ENCODE peak calls at places on chromosomes 16 and 17, in four cellular contexts. One of them, this sample, is unnamed.
A peak's percentile ranks its signal among the peaks of the same experiment; 100 is the strongest.

GRCh38 chr16:78503501-78504110 is 404.2 kb downstream of the WWOX start:
- DNase-seq in GM12865: peak; percentile 49
- DNase-seq in putamen: peak; percentile 70
- DNase-seq in activated CD4-positive, CD25-positive, alpha-beta regulatory T cell treated with anti-CD3 and anti-CD28 coated beads, Interleukin-2, amount 50 U/mL, for 16 hours: peak; percentile 18
- DNase-seq in this sample: peak; percentile 36

GRCh38 chr17:1398028-1398427 is 2.0 kb downstream of the YWHAE start:
- DNase-seq in putamen: no peak
- DNase-seq in GM12865: no peak
- DNase-seq in activated CD4-positive, CD25-positive, alpha-beta regulatory T cell treated with anti-CD3 and anti-CD28 coated beads, Interleukin-2, amount 50 U/mL, for 16 hours: no peak
- DNase-seq in this sample: no peak

GRCh38 chr17:15503731-15504130 is 36.3 kb upstream of the CDRT4 start:
- DNase-seq in putamen: no peak
- DNase-seq in activated CD4-positive, CD25-positive, alpha-beta regulatory T cell treated with anti-CD3 and anti-CD28 coated beads, Interleukin-2, amount 50 U/mL, for 16 hours: no peak
- DNase-seq in GM12865: no peak
- DNase-seq in this sample: no peak

GRCh38 chr17:78674595-78675315 is 97.6 kb upstream of the DNAH17 start:
- DNase-seq in activated CD4-positive, CD25-positive, alpha-beta regulatory T cell treated with anti-CD3 and anti-CD28 coated beads, Interleukin-2, amount 50 U/mL, for 16 hours: no peak
- DNase-seq in GM12865: no peak
- DNase-seq in putamen: no peak
- DNase-seq in this sample: no peak

GRCh38 chr16:78750611-78751010 is 651.2 kb downstream of the WWOX start:
- DNase-seq in putamen: no peak
- DNase-seq in GM12865: no peak
- DNase-seq in activated CD4-positive, CD25-positive, alpha-beta regulatory T cell treated with anti-CD3 and anti-CD28 coated beads, Interleukin-2, amount 50 U/mL, for 16 hours: no peak
- DNase-seq in this sample: no peak

GRCh38 chr17:76557368-76558209 is 17.7 kb downstream of the PRCD start:
- DNase-seq in putamen: peak; percentile 88
- DNase-seq in GM12865: peak; percentile 98
- DNase-seq in activated CD4-positive, CD25-positive, alpha-beta regulatory T cell treated with anti-CD3 and anti-CD28 coated beads, Interleukin-2, amount 50 U/mL, for 16 hours: peak; percentile 87
- DNase-seq in this sample: peak; percentile 94

GRCh38 chr17:38325221-38325851 is 18.4 kb downstream of the GPR179 start:
- DNase-seq in putamen: peak; percentile 64
- DNase-seq in GM12865: no peak
- DNase-seq in activated CD4-positive, CD25-positive, alpha-beta regulatory T cell treated with anti-CD3 and anti-CD28 coated beads, Interleukin-2, amount 50 U/mL, for 16 hours: no peak
- DNase-seq in this sample: no peak

GRCh38 chr17:43882761-43883415 is 24.4 kb downstream of the MPP2 start:
- DNase-seq in putamen: no peak
- DNase-seq in GM12865: no peak
- DNase-seq in activated CD4-positive, CD25-positive, alpha-beta regulatory T cell treated with anti-CD3 and anti-CD28 coated beads, Interleukin-2, amount 50 U/mL, for 16 hours: no peak
- DNase-seq in this sample: no peak

GRCh38 chr17:320809-321385 is 31.7 kb downstream of the RPH3AL start:
- DNase-seq in activated CD4-positive, CD25-positive, alpha-beta regulatory T cell treated with anti-CD3 and anti-CD28 coated beads, Interleukin-2, amount 50 U/mL, for 16 hours: no peak
- DNase-seq in putamen: no peak
- DNase-seq in GM12865: no peak
- DNase-seq in this sample: no peak

GRCh38 chr16:28029387-28030002 is 34.0 kb downstream of the GSG1L start:
- DNase-seq in putamen: no peak
- DNase-seq in GM12865: no peak
- DNase-seq in activated CD4-positive, CD25-positive, alpha-beta regulatory T cell treated with anti-CD3 and anti-CD28 coated beads, Interleukin-2, amount 50 U/mL, for 16 hours: no peak
- DNase-seq in this sample: no peak

GRCh38 chr17:1375615-1376014 is 24.4 kb downstream of the YWHAE start:
- DNase-seq in GM12865: peak; percentile 28
- DNase-seq in putamen: no peak
- DNase-seq in activated CD4-positive, CD25-positive, alpha-beta regulatory T cell treated with anti-CD3 and anti-CD28 coated beads, Interleukin-2, amount 50 U/mL, for 16 hours: no peak
- DNase-seq in this sample: no peak

GRCh38 chr17:62704381-62704971 is 77.0 kb downstream of the MRC2 start:
- DNase-seq in putamen: peak; percentile 38
- DNase-seq in GM12865: no peak
- DNase-seq in activated CD4-positive, CD25-positive, alpha-beta regulatory T cell treated with anti-CD3 and anti-CD28 coated beads, Interleukin-2, amount 50 U/mL, for 16 hours: no peak
- DNase-seq in this sample: no peak

GRCh38 chr17:45702666-45703266 is 81.4 kb upstream of the CRHR1 start:
- DNase-seq in putamen: no peak
- DNase-seq in GM12865: no peak
- DNase-seq in activated CD4-positive, CD25-positive, alpha-beta regulatory T cell treated with anti-CD3 and anti-CD28 coated beads, Interleukin-2, amount 50 U/mL, for 16 hours: no peak
- DNase-seq in this sample: peak; percentile 6

GRCh38 chr17:8707591-8708453 is 36.8 kb downstream of the CCDC42 start:
- DNase-seq in activated CD4-positive, CD25-positive, alpha-beta regulatory T cell treated with anti-CD3 and anti-CD28 coated beads, Interleukin-2, amount 50 U/mL, for 16 hours: no peak
- DNase-seq in GM12865: no peak
- DNase-seq in putamen: no peak
- DNase-seq in this sample: no peak

GRCh38 chr17:1070411-1070810 is 73.5 kb downstream of the TIMM22 start:
- DNase-seq in activated CD4-positive, CD25-positive, alpha-beta regulatory T cell treated with anti-CD3 and anti-CD28 coated beads, Interleukin-2, amount 50 U/mL, for 16 hours: no peak
- DNase-seq in putamen: no peak
- DNase-seq in GM12865: no peak
- DNase-seq in this sample: no peak

GRCh38 chr17:688100-688989 is 26.3 kb downstream of the VPS53 start:
- DNase-seq in putamen: no peak
- DNase-seq in activated CD4-positive, CD25-positive, alpha-beta regulatory T cell treated with anti-CD3 and anti-CD28 coated beads, Interleukin-2, amount 50 U/mL, for 16 hours: no peak
- DNase-seq in GM12865: peak; percentile 26
- DNase-seq in this sample: no peak

GRCh38 chr17:8668181-8668740 is 37.7 kb upstream of the MYH10 start:
- DNase-seq in activated CD4-positive, CD25-positive, alpha-beta regulatory T cell treated with anti-CD3 and anti-CD28 coated beads, Interleukin-2, amount 50 U/mL, for 16 hours: no peak
- DNase-seq in GM12865: no peak
- DNase-seq in putamen: no peak
- DNase-seq in this sample: no peak

GRCh38 chr16:79964104-79964503 is 363.6 kb upstream of the MAF start:
- DNase-seq in GM12865: no peak
- DNase-seq in activated CD4-positive, CD25-positive, alpha-beta regulatory T cell treated with anti-CD3 and anti-CD28 coated beads, Interleukin-2, amount 50 U/mL, for 16 hours: no peak
- DNase-seq in putamen: no peak
- DNase-seq in this sample: no peak

GRCh38 chr17:29576214-29577008 is 7.9 kb downstream of the TP53I13 start:
- DNase-seq in putamen: no peak
- DNase-seq in GM12865: no peak
- DNase-seq in activated CD4-positive, CD25-positive, alpha-beta regulatory T cell treated with anti-CD3 and anti-CD28 coated beads, Interleukin-2, amount 50 U/mL, for 16 hours: no peak
- DNase-seq in this sample: no peak

GRCh38 chr17:55056530-55056929 is 88.0 kb downstream of the STXBP4 start:
- DNase-seq in putamen: no peak
- DNase-seq in GM12865: no peak
- DNase-seq in activated CD4-positive, CD25-positive, alpha-beta regulatory T cell treated with anti-CD3 and anti-CD28 coated beads, Interleukin-2, amount 50 U/mL, for 16 hours: no peak
- DNase-seq in this sample: no peak

GRCh38 chr17:82350182-82351030 is 8.6 kb upstream of the TEX19 start:
- DNase-seq in putamen: no peak
- DNase-seq in GM12865: peak; percentile 79
- DNase-seq in activated CD4-positive, CD25-positive, alpha-beta regulatory T cell treated with anti-CD3 and anti-CD28 coated beads, Interleukin-2, amount 50 U/mL, for 16 hours: no peak
- DNase-seq in this sample: no peak

GRCh38 chr17:37642706-37643105 is 540 bp downstream of the DDX52 start:
- DNase-seq in GM12865: no peak
- DNase-seq in putamen: peak; percentile 3
- DNase-seq in activated CD4-positive, CD25-positive, alpha-beta regulatory T cell treated with anti-CD3 and anti-CD28 coated beads, Interleukin-2, amount 50 U/mL, for 16 hours: no peak
- DNase-seq in this sample: peak; percentile 39

GRCh38 chr16:29757950-29758466 is 12.2 kb upstream of the C16orf54 start:
- DNase-seq in GM12865: no peak
- DNase-seq in putamen: no peak
- DNase-seq in activated CD4-positive, CD25-positive, alpha-beta regulatory T cell treated with anti-CD3 and anti-CD28 coated beads, Interleukin-2, amount 50 U/mL, for 16 hours: no peak
- DNase-seq in this sample: no peak

GRCh38 chr17:35089846-35090193 is 26.3 kb upstream of the RFFL start:
- DNase-seq in putamen: no peak
- DNase-seq in GM12865: no peak
- DNase-seq in activated CD4-positive, CD25-positive, alpha-beta regulatory T cell treated with anti-CD3 and anti-CD28 coated beads, Interleukin-2, amount 50 U/mL, for 16 hours: no peak
- DNase-seq in this sample: peak; percentile 74

GRCh38 chr16:75372236-75372856 is 61.0 kb downstream of the CFDP1 start:
- DNase-seq in activated CD4-positive, CD25-positive, alpha-beta regulatory T cell treated with anti-CD3 and anti-CD28 coated beads, Interleukin-2, amount 50 U/mL, for 16 hours: no peak
- DNase-seq in putamen: no peak
- DNase-seq in GM12865: no peak
- DNase-seq in this sample: no peak

GRCh38 chr16:1690810-1691209 is 12.7 kb downstream of the JPT2 start:
- DNase-seq in GM12865: no peak
- DNase-seq in activated CD4-positive, CD25-positive, alpha-beta regulatory T cell treated with anti-CD3 and anti-CD28 coated beads, Interleukin-2, amount 50 U/mL, for 16 hours: no peak
- DNase-seq in putamen: no peak
- DNase-seq in this sample: no peak

GRCh38 chr17:73901661-73902415 is 257.6 kb upstream of the SDK2 start:
- DNase-seq in activated CD4-positive, CD25-positive, alpha-beta regulatory T cell treated with anti-CD3 and anti-CD28 coated beads, Interleukin-2, amount 50 U/mL, for 16 hours: no peak
- DNase-seq in putamen: no peak
- DNase-seq in GM12865: no peak
- DNase-seq in this sample: no peak

GRCh38 chr16:22814330-22815105 is 556 bp downstream of the HS3ST2 start:
- DNase-seq in putamen: no peak
- DNase-seq in activated CD4-positive, CD25-positive, alpha-beta regulatory T cell treated with anti-CD3 and anti-CD28 coated beads, Interleukin-2, amount 50 U/mL, for 16 hours: no peak
- DNase-seq in GM12865: no peak
- DNase-seq in this sample: no peak

GRCh38 chr16:23499801-23500200 is 10.5 kb downstream of the GGA2 start:
- DNase-seq in activated CD4-positive, CD25-positive, alpha-beta regulatory T cell treated with anti-CD3 and anti-CD28 coated beads, Interleukin-2, amount 50 U/mL, for 16 hours: no peak
- DNase-seq in putamen: no peak
- DNase-seq in GM12865: no peak
- DNase-seq in this sample: no peak

GRCh38 chr17:5011928-5012327 is 14.2 kb downstream of the KIF1C start:
- DNase-seq in putamen: no peak
- DNase-seq in GM12865: peak; percentile 90
- DNase-seq in activated CD4-positive, CD25-positive, alpha-beta regulatory T cell treated with anti-CD3 and anti-CD28 coated beads, Interleukin-2, amount 50 U/mL, for 16 hours: no peak
- DNase-seq in this sample: no peak

GRCh38 chr17:6591599-6592158 is 35.3 kb upstream of the PITPNM3 start:
- DNase-seq in putamen: no peak
- DNase-seq in activated CD4-positive, CD25-positive, alpha-beta regulatory T cell treated with anti-CD3 and anti-CD28 coated beads, Interleukin-2, amount 50 U/mL, for 16 hours: no peak
- DNase-seq in GM12865: no peak
- DNase-seq in this sample: peak; percentile 46

This sample was measured in kidney glomerular epithelial cell.